ENCODE peak calls at places on chromosome 21, in five cellular contexts. E is mesenchymal stem cell, Y is WERI-Rb-1, F is adrenal gland, G is osteoblast. K is an unnamed sample. For H3K36me3 and H3K27me3, the result is how much of the 10 kb centered on the place peaks cover.

GRCh38 chr21:36706482-36706852 is 7.6 kb downstream of the SIM2 start:
- DNase-seq in E (no peak), Y (no peak), F (no peak), G (peak), K (peak)

GRCh38 chr21:15260604-15261003 is 195.8 kb upstream of the NRIP1 start:
- DNase-seq in E (no peak), Y (no peak), F (no peak), G (no peak), K (no peak)

GRCh38 chr21:30990514-30991304 is 47.6 kb downstream of the KRTAP19-8 start:
- DNase-seq in E (no peak), Y (no peak), F (no peak), G (no peak), K (peak)

GRCh38 chr21:23853796-23854379 is 1753.4 kb downstream of the MRPL39 start:
- DNase-seq in E (no peak), Y (no peak), F (no peak), G (no peak), K (peak)

GRCh38 chr21:15526793-15527192 is 203.0 kb upstream of the USP25 start:
- DNase-seq in E (no peak), Y (no peak), F (no peak), G (no peak), K (no peak)

GRCh38 chr21:45886610-45887026 is 95.0 kb upstream of the COL6A1 start:
- DNase-seq in E (no peak), Y (no peak), F (no peak), G (no peak), K (peak)

GRCh38 chr21:26115346-26115745 is 55.2 kb downstream of the APP start:
- DNase-seq in E (no peak), Y (no peak), F (no peak), G (no peak), K (no peak)

GRCh38 chr21:25412090-25412489 is 195.2 kb downstream of the MRPL39 start:
- DNase-seq in E (no peak), Y (no peak), F (no peak), G (no peak), K (no peak)

DNA sequence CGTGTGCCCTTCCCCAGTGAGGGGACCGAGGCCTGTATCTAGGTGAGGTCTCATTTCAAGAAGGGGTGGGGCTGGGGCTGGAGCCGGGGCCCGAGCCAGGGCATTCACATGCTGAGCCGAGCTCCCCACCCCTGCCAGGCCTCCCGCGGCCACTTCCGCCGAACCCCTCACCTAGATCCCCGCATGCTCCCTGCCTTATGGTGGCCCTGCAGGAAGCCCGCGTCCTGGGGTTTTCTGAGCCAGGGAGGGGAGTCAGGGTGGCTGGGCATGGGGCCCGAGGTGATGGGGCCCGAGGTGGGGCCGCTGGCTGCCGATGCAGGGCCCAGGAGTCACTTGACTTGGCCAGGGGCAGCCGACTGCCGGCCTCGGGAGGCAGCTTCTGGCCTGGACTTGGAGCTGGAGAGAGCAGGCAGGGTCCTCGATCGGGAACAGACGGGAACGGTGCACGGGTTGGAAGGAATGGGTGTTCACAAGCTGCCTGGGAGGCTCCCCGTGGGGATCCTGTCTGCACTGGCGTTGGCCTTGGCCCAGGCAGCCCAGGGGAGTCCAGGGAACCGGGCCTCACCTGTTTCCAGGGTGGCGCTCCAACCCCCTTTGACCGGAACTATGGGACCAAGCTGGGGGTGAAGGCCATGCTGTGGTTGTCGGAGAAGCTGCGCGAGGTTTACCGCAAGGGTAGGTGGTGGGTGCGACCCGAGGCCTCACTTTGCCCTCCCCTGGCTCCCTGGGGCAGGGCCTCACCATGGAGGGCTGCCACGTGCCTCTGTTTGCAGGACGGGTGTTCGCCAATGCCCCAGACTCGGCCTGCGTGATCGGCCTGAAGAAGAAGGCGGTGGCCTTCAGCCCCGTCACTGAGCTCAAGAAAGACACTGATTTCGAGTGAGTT is 13.6 kb downstream of the CFAP410 start:
- DNase-seq in E (no peak), Y (no peak), F (no peak), G (no peak), K (no peak)
- H3K36me3 ChIP-seq in E (under half), Y (half or more), F (under half), G (under half), K (under half)

GRCh38 chr21:42234026-42234425 is 15.1 kb downstream of the ABCG1 start:
- DNase-seq in E (no peak), Y (no peak), F (no peak), G (no peak), K (no peak)
- H3K4me3 ChIP-seq in E (peak), Y (peak), F (no peak), G (no peak), K (no peak)

GRCh38 chr21:34910396-34910795 is 138.7 kb downstream of the RUNX1 start:
- DNase-seq in E (no peak), Y (no peak), F (no peak), G (no peak), K (no peak)
- H3K27me3 ChIP-seq in E (under half), Y (half or more), F (under half), G (under half), K (under half)

GRCh38 chr21:39208624-39209333 is 25.5 kb upstream of the PSMG1 start:
- DNase-seq in E (peak), Y (no peak), F (no peak), G (no peak), K (no peak)
- H3K36me3 ChIP-seq in E (half or more), Y (half or more), F (under half), G (half or more), K (under half)

GRCh38 chr21:43983860-43984420 is 28.2 kb upstream of the TRAPPC10 start:
- DNase-seq in E (no peak), Y (no peak), F (no peak), G (peak), K (peak)

GRCh38 chr21:43983390-43983789 is 28.7 kb upstream of the TRAPPC10 start:
- DNase-seq in E (no peak), Y (no peak), F (no peak), G (peak), K (peak)

GRCh38 chr21:43986544-43987451 is 25.3 kb upstream of the TRAPPC10 start:
- DNase-seq in E (no peak), Y (no peak), F (no peak), G (peak), K (peak)

GRCh38 chr21:43985690-43986251 is 26.3 kb upstream of the TRAPPC10 start:
- DNase-seq in E (no peak), Y (no peak), F (no peak), G (peak), K (peak)

DNA sequence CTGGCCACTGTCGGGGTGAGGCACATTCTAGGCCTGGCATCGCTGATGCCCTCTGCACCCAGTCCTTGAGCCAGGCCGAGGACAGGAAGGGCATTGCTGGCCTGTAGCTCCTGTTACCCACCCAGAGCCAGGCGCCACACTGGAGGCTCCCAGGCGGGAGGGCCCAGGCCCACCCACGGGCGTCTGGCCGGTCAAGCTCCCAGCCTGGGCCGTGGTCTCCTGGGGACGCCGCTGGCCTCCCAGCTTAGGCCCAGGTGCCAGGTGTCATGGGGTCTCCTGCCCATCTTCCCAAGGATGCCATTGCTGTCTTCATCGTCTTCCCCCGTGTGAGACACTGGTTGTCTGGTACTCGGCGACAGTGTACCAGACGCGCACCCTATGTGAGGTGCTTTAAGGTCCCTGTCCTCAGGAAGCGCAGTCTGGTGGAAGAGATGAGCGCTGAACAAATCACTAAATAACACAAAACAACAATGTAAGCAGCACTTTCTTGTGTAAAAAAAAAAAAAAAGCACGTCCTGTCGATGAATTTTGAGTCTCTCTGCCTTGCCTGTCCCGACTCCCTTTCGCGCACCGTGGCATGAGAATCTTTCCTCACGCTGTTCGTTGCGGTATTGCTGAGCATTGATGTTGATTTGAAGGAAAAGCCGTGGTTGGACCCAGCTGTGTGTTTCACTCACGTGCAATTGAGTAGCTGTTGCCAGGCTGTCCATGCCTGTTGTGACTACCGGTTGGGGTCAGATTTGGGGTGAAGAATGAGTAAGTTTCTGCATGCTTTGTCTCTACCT is 27.0 kb upstream of the TRAPPC10 start:
- DNase-seq in E (peak), Y (no peak), F (no peak), G (peak), K (peak)
- H3K4me3 ChIP-seq in E (no peak), Y (no peak), F (no peak), G (no peak), K (no peak)

GRCh38 chr21:41755934-41756773 is 10.7 kb downstream of the RIPK4 start:
- DNase-seq in E (no peak), Y (no peak), F (no peak), G (peak), K (no peak)
- H3K27me3 ChIP-seq in E (under half), Y (under half), F (under half), G (under half), K (under half)

K was measured in H7.